ENCODE peak calls at places on chromosome 9, in ten cellular contexts. E is NCI-H748 treated with DMSO at 0.1 percent for 48 hours; D is suprapubic skin; I is SW 1271; T is anterior cingulate cortex; X is tibial artery; P is activated naive CD4-positive, alpha-beta T cell; V is pons; N is HuH-7.5; H is mucosa of descending colon. M is an unnamed sample.

GRCh38 chr9:97474373-97474925 is 27.0 kb upstream of the TMOD1 start:
- DNase-seq in E (no peak), D (no peak), I (no peak), T (no peak), X (no peak), P (no peak), V (no peak), N (no peak), H (no peak), M (no peak)

GRCh38 chr9:91948423-91949292 is 1.4 kb downstream of the ROR2 start:
- DNase-seq in E (peak; percentile 28), D (peak; percentile 79), I (peak; percentile 53), T (no peak), X (no peak), P (no peak), V (no peak), N (no peak), H (peak; percentile 78), M (peak; percentile 58)

GRCh38 chr9:125343518-125344284 is 82.1 kb downstream of the GAPVD1 start:
- DNase-seq in E (peak; percentile 61), D (no peak), I (no peak), T (no peak), X (no peak), P (no peak), V (no peak), N (no peak), H (no peak), M (no peak)

GRCh38 chr9:127892831-127893230 is 6.6 kb downstream of the ST6GALNAC6 start:
- DNase-seq in E (no peak), D (no peak), I (no peak), T (no peak), X (no peak), P (no peak), V (no peak), N (no peak), H (no peak), M (no peak)

GRCh38 chr9:20032413-20033006 is 243.7 kb upstream of the SLC24A2 start:
- DNase-seq in E (no peak), D (no peak), I (no peak), T (no peak), X (no peak), P (no peak), V (no peak), N (no peak), H (no peak), M (no peak)

GRCh38 chr9:12697719-12698118 is 4.5 kb downstream of the TYRP1 start:
- DNase-seq in E (no peak), D (no peak), I (no peak), T (no peak), X (no peak), P (no peak), V (no peak), N (no peak), H (no peak), M (no peak)

GRCh38 chr9:109923371-109923770 is 143.4 kb downstream of the PALM2AKAP2 start:
- DNase-seq in E (no peak), D (no peak), I (no peak), T (no peak), X (no peak), P (no peak), V (no peak), N (no peak), H (no peak), M (no peak)

GRCh38 chr9:89686134-89686533 is 81.3 kb downstream of the GADD45G start:
- DNase-seq in E (peak; percentile 62), D (no peak), I (no peak), T (no peak), X (no peak), P (no peak), V (no peak), N (no peak), H (no peak), M (no peak)

GRCh38 chr9:77729177-77729576 is 81.1 kb upstream of the GNA14 start:
- DNase-seq in E (no peak), D (no peak), I (no peak), T (no peak), X (no peak), P (no peak), V (no peak), N (no peak), H (no peak), M (no peak)

GRCh38 chr9:76240578-76240977 is 153.6 kb downstream of the RFK start:
- DNase-seq in E (no peak), D (no peak), I (no peak), T (no peak), X (no peak), P (no peak), V (no peak), N (no peak), H (no peak), M (no peak)

GRCh38 chr9:88746029-88746743 is 211.2 kb downstream of the NXNL2 start:
- DNase-seq in E (no peak), D (no peak), I (no peak), T (no peak), X (no peak), P (no peak), V (no peak), N (no peak), H (no peak), M (peak; percentile 77)

GRCh38 chr9:70952131-70952727 is 169.2 kb downstream of the TRPM3 start:
- DNase-seq in E (no peak), D (no peak), I (no peak), T (no peak), X (no peak), P (no peak), V (no peak), N (no peak), H (no peak), M (no peak)

GRCh38 chr9:134515026-134515821 is 126.4 kb upstream of the COL5A1 start:
- DNase-seq in E (no peak), D (no peak), I (no peak), T (no peak), X (no peak), P (no peak), V (no peak), N (no peak), H (no peak), M (no peak)

GRCh38 chr9:15965246-15965745 is 412.5 kb downstream of the CCDC171 start:
- DNase-seq in E (no peak), D (no peak), I (no peak), T (no peak), X (no peak), P (no peak), V (no peak), N (no peak), H (no peak), M (no peak)

GRCh38 chr9:24828687-24829086 is 283.0 kb upstream of the IZUMO3 start:
- DNase-seq in E (no peak), D (no peak), I (no peak), T (no peak), X (no peak), P (no peak), V (no peak), N (no peak), H (no peak), M (no peak)

GRCh38 chr9:127451681-127452480 is 571 bp downstream of the LRSAM1 start:
- DNase-seq in E (peak; percentile 15), D (peak; percentile 79), I (peak; percentile 70), T (peak; percentile 60), X (peak; percentile 81), P (no peak), V (peak; percentile 51), N (peak; percentile 52), H (peak; percentile 77), M (peak; percentile 69)

GRCh38 chr9:37758747-37759146 is 5.1 kb downstream of the TRMT10B start:
- DNase-seq in E (no peak), D (no peak), I (no peak), T (no peak), X (no peak), P (no peak), V (no peak), N (no peak), H (no peak), M (no peak)

GRCh38 chr9:38358390-38359296 is 33.9 kb upstream of the ALDH1B1 start:
- DNase-seq in E (no peak), D (peak; percentile 34), I (no peak), T (no peak), X (peak; percentile 52), P (no peak), V (no peak), N (no peak), H (no peak), M (no peak)

GRCh38 chr9:109574061-109574882 is 76.2 kb upstream of the PTPN3 start:
- DNase-seq in E (peak; percentile 45), D (no peak), I (peak; percentile 71), T (no peak), X (no peak), P (no peak), V (peak; percentile 81), N (peak; percentile 31), H (no peak), M (no peak)

GRCh38 chr9:14627513-14627912 is 65.7 kb downstream of the ZDHHC21 start:
- DNase-seq in E (no peak), D (no peak), I (no peak), T (no peak), X (no peak), P (no peak), V (peak; percentile 38), N (no peak), H (no peak), M (no peak)

GRCh38 chr9:38445154-38446043 is 21.1 kb upstream of the IGFBPL1 start:
- DNase-seq in E (no peak), D (no peak), I (no peak), T (no peak), X (no peak), P (no peak), V (no peak), N (no peak), H (no peak), M (no peak)

GRCh38 chr9:96318921-96319560 is 17.1 kb upstream of the HSD17B3 start:
- DNase-seq in E (no peak), D (no peak), I (no peak), T (no peak), X (no peak), P (no peak), V (no peak), N (no peak), H (no peak), M (no peak)

GRCh38 chr9:73743826-73744225 is 592.2 kb downstream of the ANXA1 start:
- DNase-seq in E (no peak), D (no peak), I (no peak), T (no peak), X (no peak), P (no peak), V (no peak), N (no peak), H (no peak), M (no peak)

GRCh38 chr9:91071185-91071990 is 269.8 kb downstream of the SYK start:
- DNase-seq in E (no peak), D (no peak), I (peak; percentile 16), T (no peak), X (no peak), P (no peak), V (no peak), N (no peak), H (no peak), M (no peak)

GRCh38 chr9:110999379-110999778 is 38.9 kb downstream of the LPAR1 start:
- DNase-seq in E (no peak), D (no peak), I (no peak), T (no peak), X (no peak), P (no peak), V (peak; percentile 88), N (no peak), H (no peak), M (no peak)

GRCh38 chr9:98810106-98810840 is 2.8 kb downstream of the GALNT12 start:
- DNase-seq in E (no peak), D (no peak), I (no peak), T (no peak), X (no peak), P (no peak), V (no peak), N (no peak), H (no peak), M (no peak)

GRCh38 chr9:120913673-120914266 is 12.8 kb downstream of the TRAF1 start:
- DNase-seq in E (no peak), D (no peak), I (no peak), T (no peak), X (no peak), P (no peak), V (no peak), N (no peak), H (no peak), M (no peak)

GRCh38 chr9:16405421-16405820 is 465.0 kb downstream of the BNC2 start:
- DNase-seq in E (no peak), D (no peak), I (no peak), T (no peak), X (no peak), P (no peak), V (no peak), N (no peak), H (no peak), M (no peak)